ENCODE peak calls at places on chromosomes 12 and 14, in six cellular contexts. One of them, this sample, is unnamed.

GRCh38 chr12:6758511-6758910 is 5.6 kb upstream of the MLF2 start:
- DNase-seq in HCT116: no peak
- DNase-seq in activated B cell treated with CpG ODN at 0.5 μM for 24 hours: no peak
- DNase-seq in Calu3: no peak
- DNase-seq in omental fat pad: no peak
- DNase-seq in endothelial cell: no peak
- DNase-seq in this sample: no peak

GRCh38 chr14:90301580-90302181 is 30.1 kb downstream of the NRDE2 start:
- DNase-seq in endothelial cell: no peak
- DNase-seq in activated B cell treated with CpG ODN at 0.5 μM for 24 hours: no peak
- DNase-seq in Calu3: no peak
- DNase-seq in HCT116: no peak
- DNase-seq in omental fat pad: no peak
- DNase-seq in this sample: no peak

GRCh38 chr12:106601031-106601430 is 18.2 kb downstream of the RFX4 start:
- DNase-seq in Calu3: peak; percentile 24
- DNase-seq in endothelial cell: no peak
- DNase-seq in omental fat pad: no peak
- DNase-seq in activated B cell treated with CpG ODN at 0.5 μM for 24 hours: no peak
- DNase-seq in HCT116: no peak
- DNase-seq in this sample: no peak

GRCh38 chr12:3090238-3091029 is 13.3 kb downstream of the TSPAN9 start:
- DNase-seq in omental fat pad: no peak
- DNase-seq in HCT116: no peak
- DNase-seq in endothelial cell: no peak
- DNase-seq in activated B cell treated with CpG ODN at 0.5 μM for 24 hours: no peak
- DNase-seq in Calu3: no peak
- DNase-seq in this sample: no peak

GRCh38 chr14:70955543-70956480 is 48.6 kb downstream of the PCNX1 start:
- DNase-seq in omental fat pad: no peak
- DNase-seq in Calu3: peak; percentile 17
- DNase-seq in endothelial cell: no peak
- DNase-seq in activated B cell treated with CpG ODN at 0.5 μM for 24 hours: no peak
- DNase-seq in HCT116: no peak
- DNase-seq in this sample: no peak

GRCh38 chr12:12881495-12881894 is 9.9 kb upstream of the GPRC5A start:
- DNase-seq in HCT116: peak; percentile 91
- DNase-seq in omental fat pad: no peak
- DNase-seq in endothelial cell: no peak
- DNase-seq in Calu3: peak; percentile 81
- DNase-seq in activated B cell treated with CpG ODN at 0.5 μM for 24 hours: no peak
- DNase-seq in this sample: no peak

GRCh38 chr12:50828121-50828520 is 14.6 kb upstream of the TMPRSS12 start:
- DNase-seq in endothelial cell: no peak
- DNase-seq in activated B cell treated with CpG ODN at 0.5 μM for 24 hours: no peak
- DNase-seq in omental fat pad: no peak
- DNase-seq in Calu3: no peak
- DNase-seq in HCT116: no peak
- DNase-seq in this sample: no peak

GRCh38 chr12:129549656-129550055 is 354.2 kb downstream of the TMEM132D start:
- DNase-seq in omental fat pad: no peak
- DNase-seq in Calu3: no peak
- DNase-seq in activated B cell treated with CpG ODN at 0.5 μM for 24 hours: no peak
- DNase-seq in HCT116: no peak
- DNase-seq in endothelial cell: no peak
- DNase-seq in this sample: no peak

GRCh38 chr12:77667101-77667500 is 163.6 kb upstream of the NAV3 start:
- DNase-seq in activated B cell treated with CpG ODN at 0.5 μM for 24 hours: no peak
- DNase-seq in Calu3: no peak
- DNase-seq in HCT116: no peak
- DNase-seq in endothelial cell: no peak
- DNase-seq in omental fat pad: no peak
- DNase-seq in this sample: no peak

GRCh38 chr12:103642240-103642864 is 55.3 kb downstream of the STAB2 start:
- DNase-seq in activated B cell treated with CpG ODN at 0.5 μM for 24 hours: no peak
- DNase-seq in Calu3: no peak
- DNase-seq in endothelial cell: no peak
- DNase-seq in HCT116: no peak
- DNase-seq in omental fat pad: no peak
- DNase-seq in this sample: no peak

GRCh38 chr14:103188691-103189480 is 65.6 kb downstream of the TNFAIP2 start:
- DNase-seq in HCT116: no peak
- DNase-seq in activated B cell treated with CpG ODN at 0.5 μM for 24 hours: peak; percentile 22
- DNase-seq in omental fat pad: no peak
- DNase-seq in endothelial cell: peak; percentile 57
- DNase-seq in Calu3: peak; percentile 52
- DNase-seq in this sample: peak; percentile 31
- TF ChIP-seq CTCF in HCT116: no peak
- TF ChIP-seq CTCF in activated B cell treated with CpG ODN at 0.5 μM for 24 hours: no peak
- TF ChIP-seq CTCF in omental fat pad: no peak
- TF ChIP-seq CTCF in endothelial cell: no peak
- TF ChIP-seq CTCF in Calu3: peak; percentile 42
- TF ChIP-seq CTCF in this sample: no peak

GRCh38 chr12:59407799-59408198 is 188.0 kb upstream of the SLC16A7 start:
- DNase-seq in Calu3: peak; percentile 13
- DNase-seq in activated B cell treated with CpG ODN at 0.5 μM for 24 hours: no peak
- DNase-seq in omental fat pad: no peak
- DNase-seq in endothelial cell: no peak
- DNase-seq in HCT116: no peak
- DNase-seq in this sample: no peak
- TF ChIP-seq CTCF in Calu3: no peak
- TF ChIP-seq CTCF in activated B cell treated with CpG ODN at 0.5 μM for 24 hours: no peak
- TF ChIP-seq CTCF in omental fat pad: no peak
- TF ChIP-seq CTCF in endothelial cell: no peak
- TF ChIP-seq CTCF in HCT116: peak; percentile 9
- TF ChIP-seq CTCF in this sample: no peak

GRCh38 chr12:43349863-43350262 is 202.1 kb downstream of the ADAMTS20 start:
- DNase-seq in omental fat pad: no peak
- DNase-seq in endothelial cell: no peak
- DNase-seq in HCT116: peak; percentile 10
- DNase-seq in Calu3: no peak
- DNase-seq in activated B cell treated with CpG ODN at 0.5 μM for 24 hours: no peak
- DNase-seq in this sample: no peak
- TF ChIP-seq CTCF in omental fat pad: no peak
- TF ChIP-seq CTCF in endothelial cell: no peak
- TF ChIP-seq CTCF in HCT116: peak; percentile 44
- TF ChIP-seq CTCF in Calu3: no peak
- TF ChIP-seq CTCF in activated B cell treated with CpG ODN at 0.5 μM for 24 hours: no peak
- TF ChIP-seq CTCF in this sample: peak; percentile 19

GRCh38 chr12:48717252-48717695 is 767 bp upstream of the CCNT1 start:
- DNase-seq in activated B cell treated with CpG ODN at 0.5 μM for 24 hours: no peak
- DNase-seq in omental fat pad: no peak
- DNase-seq in endothelial cell: no peak
- DNase-seq in HCT116: no peak
- DNase-seq in Calu3: no peak
- DNase-seq in this sample: no peak

GRCh38 chr12:48712209-48712608 is 4.3 kb downstream of the CCNT1 start:
- DNase-seq in Calu3: no peak
- DNase-seq in activated B cell treated with CpG ODN at 0.5 μM for 24 hours: no peak
- DNase-seq in omental fat pad: no peak
- DNase-seq in endothelial cell: no peak
- DNase-seq in HCT116: no peak
- DNase-seq in this sample: no peak

GRCh38 chr12:48716168-48716492 is 377 bp downstream of the CCNT1 start:
- DNase-seq in endothelial cell: no peak
- DNase-seq in Calu3: no peak
- DNase-seq in omental fat pad: no peak
- DNase-seq in HCT116: no peak
- DNase-seq in activated B cell treated with CpG ODN at 0.5 μM for 24 hours: no peak
- DNase-seq in this sample: no peak

GRCh38 chr12:48716493-48717251 is at the start of gene CCNT1:
- DNase-seq in endothelial cell: peak; percentile 95
- DNase-seq in HCT116: peak; percentile 100
- DNase-seq in Calu3: peak; percentile 94
- DNase-seq in activated B cell treated with CpG ODN at 0.5 μM for 24 hours: peak; percentile 92
- DNase-seq in omental fat pad: peak; percentile 96
- DNase-seq in this sample: peak; percentile 95
- TF ChIP-seq CTCF in endothelial cell: no peak
- TF ChIP-seq CTCF in HCT116: no peak
- TF ChIP-seq CTCF in Calu3: no peak
- TF ChIP-seq CTCF in activated B cell treated with CpG ODN at 0.5 μM for 24 hours: no peak
- TF ChIP-seq CTCF in omental fat pad: peak; percentile 63
- TF ChIP-seq CTCF in this sample: peak; percentile 21

GRCh38 chr12:102024765-102025164 is 37.0 kb downstream of the WASHC3 start:
- DNase-seq in omental fat pad: no peak
- DNase-seq in endothelial cell: no peak
- DNase-seq in activated B cell treated with CpG ODN at 0.5 μM for 24 hours: no peak
- DNase-seq in HCT116: no peak
- DNase-seq in Calu3: no peak
- DNase-seq in this sample: no peak

GRCh38 chr12:102022286-102022685 is 39.5 kb downstream of the WASHC3 start:
- DNase-seq in activated B cell treated with CpG ODN at 0.5 μM for 24 hours: no peak
- DNase-seq in endothelial cell: no peak
- DNase-seq in HCT116: no peak
- DNase-seq in omental fat pad: no peak
- DNase-seq in Calu3: no peak
- DNase-seq in this sample: no peak

GRCh38 chr12:102029148-102029547 is 32.6 kb downstream of the WASHC3 start:
- DNase-seq in activated B cell treated with CpG ODN at 0.5 μM for 24 hours: no peak
- DNase-seq in omental fat pad: no peak
- DNase-seq in endothelial cell: no peak
- DNase-seq in Calu3: no peak
- DNase-seq in HCT116: no peak
- DNase-seq in this sample: no peak

GRCh38 chr12:102023343-102023930 is 38.4 kb downstream of the WASHC3 start:
- DNase-seq in endothelial cell: no peak
- DNase-seq in Calu3: no peak
- DNase-seq in HCT116: no peak
- DNase-seq in activated B cell treated with CpG ODN at 0.5 μM for 24 hours: no peak
- DNase-seq in omental fat pad: no peak
- DNase-seq in this sample: no peak

DNA sequence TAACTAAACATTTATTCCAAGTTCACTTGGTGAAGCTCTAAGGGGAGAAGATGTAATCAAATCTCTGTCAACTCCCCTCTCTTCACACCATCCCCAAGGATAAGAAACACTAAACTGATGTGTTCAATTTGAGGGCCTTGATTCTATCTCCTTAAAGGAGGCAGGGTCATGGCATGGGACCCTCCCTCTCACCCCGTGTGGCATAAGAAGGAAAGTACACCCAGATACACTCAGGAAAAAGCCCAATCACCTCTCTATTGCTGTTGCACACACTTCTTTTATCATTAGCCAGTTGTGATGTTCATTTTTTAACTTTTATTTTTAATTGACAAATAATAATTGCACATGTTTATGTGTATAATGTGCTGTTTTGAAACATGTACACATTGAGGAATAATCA is 35.1 kb downstream of the WASHC3 start:
- DNase-seq in omental fat pad: no peak
- DNase-seq in activated B cell treated with CpG ODN at 0.5 μM for 24 hours: no peak
- DNase-seq in Calu3: no peak
- DNase-seq in HCT116: no peak
- DNase-seq in endothelial cell: no peak
- DNase-seq in this sample: no peak
- TF ChIP-seq CTCF in omental fat pad: no peak
- TF ChIP-seq CTCF in activated B cell treated with CpG ODN at 0.5 μM for 24 hours: no peak
- TF ChIP-seq CTCF in Calu3: no peak
- TF ChIP-seq CTCF in HCT116: no peak
- TF ChIP-seq CTCF in endothelial cell: no peak
- TF ChIP-seq CTCF in this sample: no peak

This sample was measured in mesothelial cell of epicardium.